ENCODE peak calls at places on chromosomes 12 and 14, in five cellular contexts. One of them, this sample, is unnamed.

GRCh38 chr14:52464175-52464574 is 88.1 kb downstream of the TXNDC16 start:
- DNase-seq in A549: no peak
- DNase-seq in H54: no peak
- DNase-seq in IMR-90: no peak
- DNase-seq in vagina: no peak
- DNase-seq in this sample: no peak

GRCh38 chr14:85475113-85475512 is 54.8 kb upstream of the FLRT2 start:
- DNase-seq in A549: no peak
- DNase-seq in vagina: no peak
- DNase-seq in H54: no peak
- DNase-seq in IMR-90: no peak
- DNase-seq in this sample: no peak

GRCh38 chr12:42584539-42585174 is 4.9 kb downstream of the PRICKLE1 start:
- DNase-seq in IMR-90: no peak
- DNase-seq in vagina: no peak
- DNase-seq in H54: no peak
- DNase-seq in A549: no peak
- DNase-seq in this sample: no peak

GRCh38 chr12:4118017-4118510 is 155.5 kb upstream of the CCND2 start:
- DNase-seq in vagina: no peak
- DNase-seq in A549: no peak
- DNase-seq in IMR-90: peak
- DNase-seq in H54: no peak
- DNase-seq in this sample: no peak

GRCh38 chr12:24561882-24562760 is 386.8 kb downstream of the BCAT1 start:
- DNase-seq in vagina: no peak
- DNase-seq in H54: no peak
- DNase-seq in IMR-90: peak
- DNase-seq in A549: peak
- DNase-seq in this sample: no peak

GRCh38 chr14:80387563-80387981 is 176.3 kb upstream of the DIO2 start:
- DNase-seq in A549: no peak
- DNase-seq in vagina: no peak
- DNase-seq in IMR-90: no peak
- DNase-seq in H54: no peak
- DNase-seq in this sample: no peak

GRCh38 chr14:32414808-32415255 is 85.7 kb downstream of the AKAP6 start:
- DNase-seq in A549: no peak
- DNase-seq in vagina: no peak
- DNase-seq in IMR-90: peak
- DNase-seq in H54: no peak
- DNase-seq in this sample: no peak

GRCh38 chr14:42683690-42684089 is 1077.0 kb downstream of the LRFN5 start:
- DNase-seq in vagina: no peak
- DNase-seq in A549: no peak
- DNase-seq in IMR-90: peak
- DNase-seq in H54: no peak
- DNase-seq in this sample: no peak

GRCh38 chr12:62647586-62647985 is 181.0 kb downstream of the MON2 start:
- DNase-seq in IMR-90: no peak
- DNase-seq in vagina: no peak
- DNase-seq in H54: no peak
- DNase-seq in A549: no peak
- DNase-seq in this sample: no peak

GRCh38 chr14:56115471-56115870 is 2.7 kb upstream of the PELI2 start:
- DNase-seq in H54: no peak
- DNase-seq in vagina: no peak
- DNase-seq in IMR-90: no peak
- DNase-seq in A549: no peak
- DNase-seq in this sample: no peak

GRCh38 chr12:16603916-16604575 is 1.9 kb downstream of the LMO3 start:
- DNase-seq in vagina: no peak
- DNase-seq in H54: no peak
- DNase-seq in IMR-90: no peak
- DNase-seq in A549: no peak
- DNase-seq in this sample: no peak

GRCh38 chr14:90439874-90440442 is 43.1 kb downstream of the CALM1 start:
- DNase-seq in IMR-90: no peak
- DNase-seq in H54: no peak
- DNase-seq in vagina: no peak
- DNase-seq in A549: no peak
- DNase-seq in this sample: no peak

GRCh38 chr14:95033851-95034622 is 123.3 kb downstream of the DICER1 start:
- DNase-seq in H54: no peak
- DNase-seq in IMR-90: no peak
- DNase-seq in A549: no peak
- DNase-seq in vagina: no peak
- DNase-seq in this sample: no peak

GRCh38 chr12:2465681-2466080 is 329.1 kb upstream of the FKBP4 start:
- DNase-seq in IMR-90: no peak
- DNase-seq in H54: no peak
- DNase-seq in A549: no peak
- DNase-seq in vagina: no peak
- DNase-seq in this sample: no peak

GRCh38 chr12:127726928-127727327 is 540.0 kb upstream of the TMEM132C start:
- DNase-seq in IMR-90: no peak
- DNase-seq in H54: no peak
- DNase-seq in A549: no peak
- DNase-seq in vagina: no peak
- DNase-seq in this sample: no peak

GRCh38 chr12:95204141-95204866 is 13.0 kb downstream of the FGD6 start:
- DNase-seq in IMR-90: peak
- DNase-seq in vagina: no peak
- DNase-seq in H54: peak
- DNase-seq in A549: peak
- DNase-seq in this sample: peak

GRCh38 chr14:51849095-51849494 is 11.3 kb upstream of the GNG2 start:
- DNase-seq in vagina: no peak
- DNase-seq in IMR-90: peak
- DNase-seq in A549: no peak
- DNase-seq in H54: no peak
- DNase-seq in this sample: no peak

GRCh38 chr14:90253826-90254225 is 2.5 kb upstream of the PSMC1 start:
- DNase-seq in IMR-90: no peak
- DNase-seq in A549: no peak
- DNase-seq in vagina: no peak
- DNase-seq in H54: no peak
- DNase-seq in this sample: no peak

GRCh38 chr14:38261620-38262019 is 5.7 kb upstream of the CLEC14A start:
- DNase-seq in vagina: no peak
- DNase-seq in H54: no peak
- DNase-seq in IMR-90: no peak
- DNase-seq in A549: no peak
- DNase-seq in this sample: no peak

GRCh38 chr12:75750950-75751349 is 239.5 kb upstream of the KRR1 start:
- DNase-seq in H54: no peak
- DNase-seq in A549: peak
- DNase-seq in vagina: no peak
- DNase-seq in IMR-90: peak
- DNase-seq in this sample: no peak

GRCh38 chr12:110577717-110578521 is 5.2 kb downstream of the PPTC7 start:
- DNase-seq in H54: no peak
- DNase-seq in A549: peak
- DNase-seq in vagina: no peak
- DNase-seq in IMR-90: peak
- DNase-seq in this sample: peak

GRCh38 chr12:66103011-66103913 is 27.3 kb downstream of the LLPH start:
- DNase-seq in IMR-90: peak
- DNase-seq in vagina: no peak
- DNase-seq in A549: no peak
- DNase-seq in H54: no peak
- DNase-seq in this sample: no peak

GRCh38 chr12:12007001-12007712 is 63.6 kb upstream of the BCL2L14 start:
- DNase-seq in H54: no peak
- DNase-seq in vagina: no peak
- DNase-seq in A549: no peak
- DNase-seq in IMR-90: peak
- DNase-seq in this sample: no peak

GRCh38 chr12:50190859-50191258 is 23.7 kb upstream of the CERS5 start:
- DNase-seq in IMR-90: no peak
- DNase-seq in vagina: no peak
- DNase-seq in A549: no peak
- DNase-seq in H54: no peak
- DNase-seq in this sample: no peak
- TF ChIP-seq POLR2A in IMR-90: no peak
- TF ChIP-seq POLR2A in vagina: no peak
- TF ChIP-seq POLR2A in A549: no peak
- TF ChIP-seq POLR2A in H54: no peak
- TF ChIP-seq POLR2A in this sample: no peak

GRCh38 chr14:24080888-24081738 is 9.8 kb downstream of the CPNE6 start:
- DNase-seq in vagina: no peak
- DNase-seq in A549: peak
- DNase-seq in H54: peak
- DNase-seq in IMR-90: no peak
- DNase-seq in this sample: peak
- TF ChIP-seq POLR2A in vagina: no peak
- TF ChIP-seq POLR2A in A549: peak
- TF ChIP-seq POLR2A in H54: peak
- TF ChIP-seq POLR2A in IMR-90: no peak
- TF ChIP-seq POLR2A in this sample: no peak

GRCh38 chr14:64502476-64503183 is 1.0 kb downstream of the ZBTB25 start:
- DNase-seq in H54: no peak
- DNase-seq in IMR-90: peak
- DNase-seq in A549: no peak
- DNase-seq in vagina: no peak
- DNase-seq in this sample: peak

GRCh38 chr14:64503434-64504309 is at the start of gene ZBTB25:
- DNase-seq in IMR-90: peak
- DNase-seq in H54: peak
- DNase-seq in vagina: no peak
- DNase-seq in A549: peak
- DNase-seq in this sample: peak

GRCh38 chr14:64501326-64502171 is 2.1 kb downstream of the ZBTB25 start:
- DNase-seq in IMR-90: peak
- DNase-seq in vagina: no peak
- DNase-seq in H54: peak
- DNase-seq in A549: no peak
- DNase-seq in this sample: no peak

GRCh38 chr14:64504310-64504896 is at the start of gene ZBTB1:
- DNase-seq in H54: peak
- DNase-seq in vagina: no peak
- DNase-seq in IMR-90: peak
- DNase-seq in A549: peak
- DNase-seq in this sample: peak

DNA sequence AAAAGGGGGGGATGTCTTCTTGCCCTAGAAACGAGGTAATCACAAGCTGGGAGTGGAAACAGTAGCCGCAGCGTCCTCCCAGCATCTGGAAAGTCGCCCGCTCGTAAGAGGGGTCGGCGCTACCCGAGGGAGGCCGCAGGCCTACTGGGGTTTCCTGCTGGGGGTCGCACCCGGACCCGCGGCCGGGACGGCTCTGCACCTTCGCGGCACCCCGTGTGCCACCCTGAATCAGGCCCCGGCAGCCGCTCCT is 529 bp downstream of the ZBTB25 start:
- DNase-seq in A549: no peak
- DNase-seq in H54: no peak
- DNase-seq in IMR-90: no peak
- DNase-seq in vagina: no peak
- DNase-seq in this sample: no peak
- TF ChIP-seq POLR2A in A549: no peak
- TF ChIP-seq POLR2A in H54: no peak
- TF ChIP-seq POLR2A in IMR-90: no peak
- TF ChIP-seq POLR2A in vagina: no peak
- TF ChIP-seq POLR2A in this sample: no peak

GRCh38 chr14:69991422-69991821 is 112.2 kb downstream of the SMOC1 start:
- DNase-seq in vagina: no peak
- DNase-seq in H54: no peak
- DNase-seq in A549: no peak
- DNase-seq in IMR-90: no peak
- DNase-seq in this sample: no peak

GRCh38 chr14:69996197-69996596 is 117.0 kb downstream of the SMOC1 start:
- DNase-seq in vagina: no peak
- DNase-seq in A549: no peak
- DNase-seq in H54: peak
- DNase-seq in IMR-90: peak
- DNase-seq in this sample: no peak

GRCh38 chr14:69992564-69992963 is 113.3 kb downstream of the SMOC1 start:
- DNase-seq in A549: no peak
- DNase-seq in H54: no peak
- DNase-seq in IMR-90: no peak
- DNase-seq in vagina: no peak
- DNase-seq in this sample: no peak

GRCh38 chr14:69993326-69993725 is 114.1 kb downstream of the SMOC1 start:
- DNase-seq in IMR-90: no peak
- DNase-seq in vagina: no peak
- DNase-seq in A549: no peak
- DNase-seq in H54: no peak
- DNase-seq in this sample: no peak

GRCh38 chr14:69994002-69994401 is 114.8 kb downstream of the SMOC1 start:
- DNase-seq in IMR-90: peak
- DNase-seq in A549: no peak
- DNase-seq in H54: no peak
- DNase-seq in vagina: no peak
- DNase-seq in this sample: no peak
- TF ChIP-seq POLR2A in IMR-90: no peak
- TF ChIP-seq POLR2A in A549: no peak
- TF ChIP-seq POLR2A in H54: no peak
- TF ChIP-seq POLR2A in vagina: no peak
- TF ChIP-seq POLR2A in this sample: no peak

This sample was measured in erythroblast.